ENCODE peak calls at places on chromosomes 5 and 9, in nine cellular contexts. N is CD8-positive, alpha-beta memory T cell; F is CD4-positive, CD25-positive, alpha-beta regulatory T cell; S is AG09309; X is thyroid gland; Z is AG04450; L is DND-41; V is epithelial cell of esophagus; Y is IMR-90. M is an unnamed sample.

GRCh38 chr5:171842006-171842776 is 56.6 kb downstream of the SMIM23 start:
- DNase-seq in N (no peak), F (no peak), S (no peak), X (peak), Z (no peak), L (no peak), V (no peak), Y (no peak), M (no peak)

GRCh38 chr9:38331141-38331540 is 61.4 kb upstream of the ALDH1B1 start:
- DNase-seq in N (no peak), F (no peak), S (no peak), X (no peak), Z (no peak), L (no peak), V (no peak), Y (no peak), M (no peak)

GRCh38 chr9:135567311-135567710 is 5.8 kb downstream of the PAEP start:
- DNase-seq in N (no peak), F (no peak), S (no peak), X (peak), Z (no peak), L (no peak), V (no peak), Y (no peak), M (no peak)

GRCh38 chr9:103104101-103104500 is 109.0 kb downstream of the CYLC2 start:
- DNase-seq in N (no peak), F (no peak), S (no peak), X (no peak), Z (no peak), L (no peak), V (no peak), Y (no peak), M (no peak)

GRCh38 chr9:20570756-20571155 is 51.5 kb downstream of the MLLT3 start:
- DNase-seq in N (no peak), F (no peak), S (peak), X (no peak), Z (peak), L (no peak), V (peak), Y (peak), M (no peak)

GRCh38 chr5:33701251-33701650 is 190.5 kb downstream of the ADAMTS12 start:
- DNase-seq in N (no peak), F (no peak), S (peak), X (no peak), Z (no peak), L (no peak), V (no peak), Y (peak), M (no peak)

GRCh38 chr9:76987594-76988200 is 31.8 kb upstream of the FOXB2 start:
- DNase-seq in N (no peak), F (no peak), S (no peak), X (no peak), Z (no peak), L (no peak), V (peak), Y (peak), M (peak)

GRCh38 chr5:43418561-43418960 is 6.4 kb upstream of the CCL28 start:
- DNase-seq in N (no peak), F (no peak), S (no peak), X (no peak), Z (no peak), L (no peak), V (no peak), Y (no peak), M (no peak)

GRCh38 chr9:97307091-97307490 is 368 bp upstream of the CCDC180 start:
- DNase-seq in N (no peak), F (no peak), S (no peak), X (peak), Z (peak), L (no peak), V (peak), Y (peak), M (no peak)
- H3K4me3 ChIP-seq in N (no peak), F (no peak), S (peak), X (peak), Z (peak), L (no peak), V (no peak), Y (no peak), M (no peak)

GRCh38 chr9:126397056-126397455 is 70.4 kb downstream of the MVB12B start:
- DNase-seq in N (peak), F (peak), S (no peak), X (no peak), Z (no peak), L (peak), V (no peak), Y (no peak), M (peak)
- H3K4me3 ChIP-seq in N (no peak), F (peak), S (no peak), X (no peak), Z (no peak), L (no peak), V (no peak), Y (no peak), M (no peak)

DNA sequence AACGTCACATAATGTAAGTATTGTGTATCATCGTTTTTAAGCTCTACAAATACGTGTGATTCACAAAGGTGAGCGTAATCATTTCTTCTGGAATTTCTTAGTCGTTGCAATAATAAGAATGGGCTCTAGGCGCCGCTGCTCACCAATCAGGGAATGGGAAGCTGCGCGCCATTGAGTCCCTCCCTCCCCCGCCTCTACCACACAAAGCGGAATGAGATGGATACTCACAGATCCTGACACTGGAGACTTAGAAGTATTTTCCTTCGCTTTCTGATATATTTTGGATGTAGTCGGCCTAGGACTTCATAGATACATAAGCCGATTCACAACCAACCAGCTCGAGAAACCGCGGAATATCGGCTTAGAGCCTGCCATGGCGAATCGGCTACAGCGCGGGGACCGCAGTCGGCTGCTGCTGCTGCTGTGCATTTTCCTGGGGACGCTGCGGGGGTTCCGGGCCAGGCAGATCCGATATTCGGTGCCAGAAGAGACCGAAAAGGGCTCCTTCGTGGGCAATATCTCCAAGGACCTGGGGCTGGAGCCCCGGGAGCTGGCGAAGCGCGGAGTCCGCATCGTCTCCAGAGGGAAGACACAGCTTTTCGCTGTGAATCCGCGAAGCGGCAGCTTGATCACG is at the start of gene PCDHGA11:
- DNase-seq in N (peak), F (no peak), S (no peak), X (peak), Z (no peak), L (peak), V (peak), Y (peak), M (peak)
- H3K4me3 ChIP-seq in N (peak), F (peak), S (peak), X (no peak), Z (peak), L (no peak), V (peak), Y (peak), M (no peak)

DNA sequence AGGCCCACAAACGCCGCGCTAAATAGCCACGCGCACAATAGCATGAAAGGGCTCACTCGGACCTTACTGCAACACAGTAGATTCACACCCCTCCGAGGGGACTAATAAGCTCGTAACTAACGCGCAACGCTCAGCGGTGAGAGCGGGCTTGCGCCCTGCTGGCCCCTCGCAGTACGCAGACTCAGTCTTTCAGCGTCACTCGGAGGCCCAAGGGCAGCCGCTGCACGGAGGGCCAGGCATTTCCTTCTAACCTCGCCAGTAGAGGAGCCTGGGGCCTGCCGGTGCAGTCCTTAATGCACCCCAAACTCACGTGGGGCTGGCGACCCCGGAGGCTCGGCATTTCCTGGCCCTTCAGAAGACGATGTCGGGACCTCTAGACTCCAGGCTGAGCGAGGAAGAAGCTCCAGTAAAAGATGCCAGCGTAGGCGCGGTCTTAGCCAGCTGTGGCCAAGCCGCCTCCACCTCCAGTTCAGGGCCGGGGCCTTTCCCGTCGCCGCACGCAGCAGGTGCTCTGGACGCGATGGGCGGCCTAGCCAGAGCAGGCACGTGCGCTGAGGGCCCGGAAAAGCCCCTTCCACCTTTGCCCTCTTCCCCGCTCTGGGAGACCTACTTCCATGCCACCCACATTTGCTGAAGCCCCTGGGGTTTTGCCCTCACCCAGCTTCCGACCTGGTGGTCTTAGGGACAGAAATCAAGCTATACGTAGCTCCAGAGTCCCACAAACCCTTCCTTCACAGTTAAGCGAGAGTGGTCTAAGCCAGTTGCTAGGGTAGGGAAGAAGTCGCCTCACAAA is 38.3 kb upstream of the TIFAB start:
- DNase-seq in N (no peak), F (no peak), S (no peak), X (no peak), Z (no peak), L (no peak), V (no peak), Y (no peak), M (no peak)
- H3K4me3 ChIP-seq in N (no peak), F (no peak), S (no peak), X (no peak), Z (no peak), L (no peak), V (no peak), Y (no peak), M (no peak)

GRCh38 chr9:133558191-133559126 is 24.0 kb downstream of the ADAMTSL2 start:
- DNase-seq in N (no peak), F (no peak), S (peak), X (no peak), Z (peak), L (no peak), V (peak), Y (peak), M (no peak)
- H3K4me3 ChIP-seq in N (no peak), F (no peak), S (no peak), X (no peak), Z (peak), L (no peak), V (no peak), Y (no peak), M (no peak)

GRCh38 chr9:121483473-121484031 is 16.1 kb downstream of the GGTA1 start:
- DNase-seq in N (no peak), F (no peak), S (no peak), X (no peak), Z (no peak), L (no peak), V (no peak), Y (no peak), M (no peak)
- H3K4me3 ChIP-seq in N (no peak), F (no peak), S (no peak), X (no peak), Z (no peak), L (no peak), V (no peak), Y (no peak), M (no peak)

M was measured in Jurkat, Clone E6-1.